ENCODE peak calls at places on chromosomes 16 and 17, in five cellular contexts. One of them, this sample, is unnamed.

GRCh38 chr16:2784536-2785100 is 2.7 kb downstream of the PRSS33 start:
- DNase-seq in hypothalamus: no peak
- DNase-seq in NCI-H460: no peak
- DNase-seq in stimulated activated CD4-positive, alpha-beta T cell treated with anti-CD3 and anti-CD28 coated beads, Interleukin-2, amount 100 ng/mL, for 24 hours: no peak
- DNase-seq in SW480: no peak
- DNase-seq in this sample: peak; percentile 79

GRCh38 chr16:2967211-2967631 is 1.9 kb upstream of the PAQR4 start:
- DNase-seq in SW480: no peak
- DNase-seq in hypothalamus: no peak
- DNase-seq in stimulated activated CD4-positive, alpha-beta T cell treated with anti-CD3 and anti-CD28 coated beads, Interleukin-2, amount 100 ng/mL, for 24 hours: no peak
- DNase-seq in NCI-H460: no peak
- DNase-seq in this sample: no peak

GRCh38 chr17:34756670-34757021 is 177.3 kb downstream of the TMEM132E start:
- DNase-seq in NCI-H460: no peak
- DNase-seq in hypothalamus: no peak
- DNase-seq in stimulated activated CD4-positive, alpha-beta T cell treated with anti-CD3 and anti-CD28 coated beads, Interleukin-2, amount 100 ng/mL, for 24 hours: no peak
- DNase-seq in SW480: peak; percentile 10
- DNase-seq in this sample: no peak

GRCh38 chr17:9517396-9517795 is 58.2 kb downstream of the STX8 start:
- DNase-seq in SW480: no peak
- DNase-seq in stimulated activated CD4-positive, alpha-beta T cell treated with anti-CD3 and anti-CD28 coated beads, Interleukin-2, amount 100 ng/mL, for 24 hours: no peak
- DNase-seq in hypothalamus: no peak
- DNase-seq in NCI-H460: no peak
- DNase-seq in this sample: no peak

GRCh38 chr16:88763502-88764053 is 21.4 kb downstream of the PIEZO1 start:
- DNase-seq in stimulated activated CD4-positive, alpha-beta T cell treated with anti-CD3 and anti-CD28 coated beads, Interleukin-2, amount 100 ng/mL, for 24 hours: no peak
- DNase-seq in NCI-H460: no peak
- DNase-seq in hypothalamus: no peak
- DNase-seq in SW480: peak; percentile 40
- DNase-seq in this sample: peak; percentile 47

GRCh38 chr16:85123891-85124635 is 11.8 kb upstream of the CIBAR2 start:
- DNase-seq in stimulated activated CD4-positive, alpha-beta T cell treated with anti-CD3 and anti-CD28 coated beads, Interleukin-2, amount 100 ng/mL, for 24 hours: no peak
- DNase-seq in NCI-H460: no peak
- DNase-seq in hypothalamus: peak; percentile 80
- DNase-seq in SW480: no peak
- DNase-seq in this sample: peak; percentile 90

GRCh38 chr16:77890075-77890474 is 101.7 kb downstream of the VAT1L start:
- DNase-seq in stimulated activated CD4-positive, alpha-beta T cell treated with anti-CD3 and anti-CD28 coated beads, Interleukin-2, amount 100 ng/mL, for 24 hours: no peak
- DNase-seq in hypothalamus: no peak
- DNase-seq in SW480: no peak
- DNase-seq in NCI-H460: no peak
- DNase-seq in this sample: no peak

GRCh38 chr17:78617371-78618061 is 40.3 kb upstream of the DNAH17 start:
- DNase-seq in NCI-H460: no peak
- DNase-seq in hypothalamus: no peak
- DNase-seq in stimulated activated CD4-positive, alpha-beta T cell treated with anti-CD3 and anti-CD28 coated beads, Interleukin-2, amount 100 ng/mL, for 24 hours: no peak
- DNase-seq in SW480: no peak
- DNase-seq in this sample: no peak

GRCh38 chr17:4327638-4328037 is 38.8 kb downstream of the UBE2G1 start:
- DNase-seq in NCI-H460: peak; percentile 26
- DNase-seq in stimulated activated CD4-positive, alpha-beta T cell treated with anti-CD3 and anti-CD28 coated beads, Interleukin-2, amount 100 ng/mL, for 24 hours: no peak
- DNase-seq in hypothalamus: no peak
- DNase-seq in SW480: peak; percentile 11
- DNase-seq in this sample: no peak

GRCh38 chr16:87041286-87041685 is 275.9 kb downstream of the C16orf95 start:
- DNase-seq in SW480: peak; percentile 5
- DNase-seq in stimulated activated CD4-positive, alpha-beta T cell treated with anti-CD3 and anti-CD28 coated beads, Interleukin-2, amount 100 ng/mL, for 24 hours: no peak
- DNase-seq in NCI-H460: no peak
- DNase-seq in hypothalamus: no peak
- DNase-seq in this sample: no peak

GRCh38 chr16:87790278-87791023 is 24.7 kb upstream of the KLHDC4 start:
- DNase-seq in hypothalamus: peak; percentile 20
- DNase-seq in SW480: no peak
- DNase-seq in NCI-H460: no peak
- DNase-seq in stimulated activated CD4-positive, alpha-beta T cell treated with anti-CD3 and anti-CD28 coated beads, Interleukin-2, amount 100 ng/mL, for 24 hours: no peak
- DNase-seq in this sample: no peak

GRCh38 chr16:68843482-68844210 is at the start of gene TANGO6:
- DNase-seq in hypothalamus: peak; percentile 79
- DNase-seq in stimulated activated CD4-positive, alpha-beta T cell treated with anti-CD3 and anti-CD28 coated beads, Interleukin-2, amount 100 ng/mL, for 24 hours: peak; percentile 95
- DNase-seq in SW480: peak; percentile 79
- DNase-seq in NCI-H460: peak; percentile 81
- DNase-seq in this sample: peak; percentile 97

GRCh38 chr16:10421596-10421995 is 35.7 kb downstream of the ATF7IP2 start:
- DNase-seq in hypothalamus: no peak
- DNase-seq in SW480: no peak
- DNase-seq in stimulated activated CD4-positive, alpha-beta T cell treated with anti-CD3 and anti-CD28 coated beads, Interleukin-2, amount 100 ng/mL, for 24 hours: no peak
- DNase-seq in NCI-H460: no peak
- DNase-seq in this sample: no peak

GRCh38 chr16:88005968-88006367 is 54.7 kb downstream of the BANP start:
- DNase-seq in stimulated activated CD4-positive, alpha-beta T cell treated with anti-CD3 and anti-CD28 coated beads, Interleukin-2, amount 100 ng/mL, for 24 hours: no peak
- DNase-seq in SW480: no peak
- DNase-seq in hypothalamus: no peak
- DNase-seq in NCI-H460: no peak
- DNase-seq in this sample: no peak

GRCh38 chr16:58492735-58493134 is 7.2 kb upstream of the NDRG4 start:
- DNase-seq in hypothalamus: no peak
- DNase-seq in NCI-H460: no peak
- DNase-seq in SW480: no peak
- DNase-seq in stimulated activated CD4-positive, alpha-beta T cell treated with anti-CD3 and anti-CD28 coated beads, Interleukin-2, amount 100 ng/mL, for 24 hours: no peak
- DNase-seq in this sample: no peak

GRCh38 chr17:40850287-40850972 is 16.6 kb downstream of the KRT12 start:
- DNase-seq in stimulated activated CD4-positive, alpha-beta T cell treated with anti-CD3 and anti-CD28 coated beads, Interleukin-2, amount 100 ng/mL, for 24 hours: no peak
- DNase-seq in hypothalamus: no peak
- DNase-seq in NCI-H460: peak; percentile 66
- DNase-seq in SW480: no peak
- DNase-seq in this sample: no peak

GRCh38 chr16:29720703-29721102 is 25.1 kb downstream of the C16orf54 start:
- DNase-seq in stimulated activated CD4-positive, alpha-beta T cell treated with anti-CD3 and anti-CD28 coated beads, Interleukin-2, amount 100 ng/mL, for 24 hours: no peak
- DNase-seq in hypothalamus: no peak
- DNase-seq in SW480: no peak
- DNase-seq in NCI-H460: no peak
- DNase-seq in this sample: no peak

GRCh38 chr16:55832788-55833583 is at the start of gene CES1:
- DNase-seq in stimulated activated CD4-positive, alpha-beta T cell treated with anti-CD3 and anti-CD28 coated beads, Interleukin-2, amount 100 ng/mL, for 24 hours: no peak
- DNase-seq in SW480: peak; percentile 11
- DNase-seq in hypothalamus: no peak
- DNase-seq in NCI-H460: no peak
- DNase-seq in this sample: peak; percentile 90

GRCh38 chr17:45149669-45150603 is 1.7 kb downstream of the HEXIM1 start:
- DNase-seq in SW480: peak; percentile 60
- DNase-seq in stimulated activated CD4-positive, alpha-beta T cell treated with anti-CD3 and anti-CD28 coated beads, Interleukin-2, amount 100 ng/mL, for 24 hours: peak; percentile 54
- DNase-seq in NCI-H460: peak; percentile 48
- DNase-seq in hypothalamus: peak; percentile 70
- DNase-seq in this sample: peak; percentile 81

GRCh38 chr16:87040169-87041117 is 276.7 kb downstream of the C16orf95 start:
- DNase-seq in NCI-H460: no peak
- DNase-seq in hypothalamus: no peak
- DNase-seq in stimulated activated CD4-positive, alpha-beta T cell treated with anti-CD3 and anti-CD28 coated beads, Interleukin-2, amount 100 ng/mL, for 24 hours: no peak
- DNase-seq in SW480: no peak
- DNase-seq in this sample: peak; percentile 37

This sample was measured in upper lobe of left lung.